ENCODE peak calls at places on chromosomes 1 and 21, in ten cellular contexts. M is T follicular helper cell, Z is RCC 7860, X is naive B cell, A is cerebellar cortex, I is AG10803, C is GM03348, Y is endodermal cell, O is NCI-H1436, P is amniotic epithelial cell. V is an unnamed sample.

GRCh38 chr1:175129182-175129581 is 61.5 kb downstream of the TNN start:
- DNase-seq in M (no peak), Z (no peak), X (no peak), A (no peak), I (peak), C (peak), Y (peak), O (no peak), P (no peak), V (no peak)

GRCh38 chr1:42822833-42823392 is 5.7 kb upstream of the SVBP start:
- DNase-seq in M (no peak), Z (no peak), X (no peak), A (no peak), I (peak), C (peak), Y (no peak), O (no peak), P (peak), V (peak)

GRCh38 chr1:175714350-175714749 is 29.0 kb downstream of the TNR start:
- DNase-seq in M (no peak), Z (no peak), X (no peak), A (no peak), I (no peak), C (no peak), Y (no peak), O (no peak), P (no peak), V (no peak)

GRCh38 chr21:46111193-46111571 is 13.3 kb downstream of the COL6A2 start:
- DNase-seq in M (no peak), Z (no peak), X (no peak), A (no peak), I (no peak), C (peak), Y (peak), O (no peak), P (no peak), V (no peak)

GRCh38 chr21:28374881-28375280 is 617.8 kb downstream of the LTN1 start:
- DNase-seq in M (no peak), Z (no peak), X (no peak), A (no peak), I (no peak), C (no peak), Y (no peak), O (no peak), P (no peak), V (no peak)

GRCh38 chr1:60149254-60149653 is 75.7 kb upstream of the C1orf87 start:
- DNase-seq in M (no peak), Z (no peak), X (no peak), A (peak), I (no peak), C (no peak), Y (peak), O (peak), P (no peak), V (peak)

GRCh38 chr21:31343680-31344480 is at the start of gene TIAM1:
- DNase-seq in M (no peak), Z (no peak), X (no peak), A (peak), I (peak), C (peak), Y (peak), O (no peak), P (peak), V (no peak)

GRCh38 chr1:41475859-41476567 is 8.5 kb downstream of the EDN2 start:
- DNase-seq in M (no peak), Z (no peak), X (no peak), A (peak), I (peak), C (peak), Y (no peak), O (no peak), P (peak), V (no peak)

GRCh38 chr1:200311256-200311655 is 98.6 kb downstream of the ZNF281 start:
- DNase-seq in M (no peak), Z (no peak), X (no peak), A (no peak), I (peak), C (peak), Y (no peak), O (no peak), P (peak), V (no peak)

GRCh38 chr1:27755865-27756264 is 17.2 kb upstream of the STX12 start:
- DNase-seq in M (no peak), Z (no peak), X (no peak), A (peak), I (no peak), C (no peak), Y (no peak), O (no peak), P (no peak), V (no peak)

V was measured in COR-L47.